ENCODE peak calls at places on chromosomes 11 and 22, in six cellular contexts. One of them, this sample, is unnamed.
A peak's percentile ranks its signal among the peaks of the same experiment; 100 is the strongest.

GRCh38 chr11:70192666-70193410 is 10.3 kb upstream of the FADD start:
- DNase-seq in IMR-90: no peak
- DNase-seq in brain microvascular endothelial cell: no peak
- DNase-seq in suprapubic skin: no peak
- DNase-seq in endothelial cell: no peak
- DNase-seq in AG04450: no peak
- DNase-seq in this sample: no peak

GRCh38 chr11:87459351-87459750 is 421.6 kb downstream of the TMEM135 start:
- DNase-seq in IMR-90: no peak
- DNase-seq in brain microvascular endothelial cell: no peak
- DNase-seq in suprapubic skin: no peak
- DNase-seq in endothelial cell: no peak
- DNase-seq in AG04450: no peak
- DNase-seq in this sample: no peak

GRCh38 chr11:48017105-48017874 is 36.9 kb downstream of the PTPRJ start:
- DNase-seq in IMR-90: no peak
- DNase-seq in brain microvascular endothelial cell: no peak
- DNase-seq in suprapubic skin: no peak
- DNase-seq in endothelial cell: no peak
- DNase-seq in AG04450: no peak
- DNase-seq in this sample: no peak

GRCh38 chr11:45453721-45454120 is 167.6 kb upstream of the SYT13 start:
- DNase-seq in IMR-90: no peak
- DNase-seq in brain microvascular endothelial cell: no peak
- DNase-seq in suprapubic skin: no peak
- DNase-seq in endothelial cell: no peak
- DNase-seq in AG04450: no peak
- DNase-seq in this sample: no peak

GRCh38 chr22:30920407-30920806 is 48.2 kb downstream of the MORC2 start:
- DNase-seq in IMR-90: peak; percentile 59
- DNase-seq in brain microvascular endothelial cell: peak; percentile 60
- DNase-seq in suprapubic skin: peak; percentile 84
- DNase-seq in endothelial cell: peak; percentile 87
- DNase-seq in AG04450: peak; percentile 26
- DNase-seq in this sample: peak; percentile 85

GRCh38 chr11:23288001-23288783 is 427.9 kb upstream of the CCDC179 start:
- DNase-seq in IMR-90: peak; percentile 94
- DNase-seq in brain microvascular endothelial cell: peak; percentile 31
- DNase-seq in suprapubic skin: no peak
- DNase-seq in endothelial cell: no peak
- DNase-seq in AG04450: peak; percentile 72
- DNase-seq in this sample: no peak

GRCh38 chr11:2587132-2587930 is 112.5 kb downstream of the KCNQ1OT1 start:
- DNase-seq in IMR-90: no peak
- DNase-seq in brain microvascular endothelial cell: no peak
- DNase-seq in suprapubic skin: peak; percentile 56
- DNase-seq in endothelial cell: peak; percentile 3
- DNase-seq in AG04450: no peak
- DNase-seq in this sample: no peak

GRCh38 chr11:133516845-133517244 is 15.5 kb downstream of the OPCML start:
- DNase-seq in IMR-90: no peak
- DNase-seq in brain microvascular endothelial cell: no peak
- DNase-seq in suprapubic skin: no peak
- DNase-seq in endothelial cell: no peak
- DNase-seq in AG04450: no peak
- DNase-seq in this sample: no peak

GRCh38 chr11:75773595-75774353 is 5.2 kb downstream of the DGAT2 start:
- DNase-seq in IMR-90: no peak
- DNase-seq in brain microvascular endothelial cell: no peak
- DNase-seq in suprapubic skin: no peak
- DNase-seq in endothelial cell: no peak
- DNase-seq in AG04450: no peak
- DNase-seq in this sample: no peak

GRCh38 chr11:110297082-110297725 is 790 bp upstream of the RDX start:
- DNase-seq in IMR-90: peak; percentile 53
- DNase-seq in brain microvascular endothelial cell: peak; percentile 13
- DNase-seq in suprapubic skin: no peak
- DNase-seq in endothelial cell: no peak
- DNase-seq in AG04450: no peak
- DNase-seq in this sample: no peak

GRCh38 chr11:57597971-57598830 is 716 bp downstream of the SERPING1 start:
- DNase-seq in IMR-90: peak; percentile 24
- DNase-seq in brain microvascular endothelial cell: no peak
- DNase-seq in suprapubic skin: peak; percentile 89
- DNase-seq in endothelial cell: peak; percentile 85
- DNase-seq in AG04450: no peak
- DNase-seq in this sample: peak; percentile 84

GRCh38 chr11:12680246-12680939 is 6.2 kb downstream of the TEAD1 start:
- DNase-seq in IMR-90: peak; percentile 91
- DNase-seq in brain microvascular endothelial cell: peak; percentile 94
- DNase-seq in suprapubic skin: peak; percentile 91
- DNase-seq in endothelial cell: peak; percentile 64
- DNase-seq in AG04450: peak; percentile 65
- DNase-seq in this sample: peak; percentile 76

GRCh38 chr22:39360242-39360641 is 10.5 kb downstream of the SYNGR1 start:
- DNase-seq in IMR-90: no peak
- DNase-seq in brain microvascular endothelial cell: no peak
- DNase-seq in suprapubic skin: no peak
- DNase-seq in endothelial cell: no peak
- DNase-seq in AG04450: no peak
- DNase-seq in this sample: no peak

GRCh38 chr22:39360674-39361413 is 11.1 kb downstream of the SYNGR1 start:
- DNase-seq in IMR-90: no peak
- DNase-seq in brain microvascular endothelial cell: no peak
- DNase-seq in suprapubic skin: no peak
- DNase-seq in endothelial cell: no peak
- DNase-seq in AG04450: no peak
- DNase-seq in this sample: no peak

GRCh38 chr22:39362932-39363331 is 13.1 kb downstream of the SYNGR1 start:
- DNase-seq in IMR-90: no peak
- DNase-seq in brain microvascular endothelial cell: no peak
- DNase-seq in suprapubic skin: no peak
- DNase-seq in endothelial cell: no peak
- DNase-seq in AG04450: no peak
- DNase-seq in this sample: no peak

GRCh38 chr22:39362271-39362670 is 12.5 kb downstream of the SYNGR1 start:
- DNase-seq in IMR-90: no peak
- DNase-seq in brain microvascular endothelial cell: no peak
- DNase-seq in suprapubic skin: no peak
- DNase-seq in endothelial cell: no peak
- DNase-seq in AG04450: no peak
- DNase-seq in this sample: no peak

DNA sequence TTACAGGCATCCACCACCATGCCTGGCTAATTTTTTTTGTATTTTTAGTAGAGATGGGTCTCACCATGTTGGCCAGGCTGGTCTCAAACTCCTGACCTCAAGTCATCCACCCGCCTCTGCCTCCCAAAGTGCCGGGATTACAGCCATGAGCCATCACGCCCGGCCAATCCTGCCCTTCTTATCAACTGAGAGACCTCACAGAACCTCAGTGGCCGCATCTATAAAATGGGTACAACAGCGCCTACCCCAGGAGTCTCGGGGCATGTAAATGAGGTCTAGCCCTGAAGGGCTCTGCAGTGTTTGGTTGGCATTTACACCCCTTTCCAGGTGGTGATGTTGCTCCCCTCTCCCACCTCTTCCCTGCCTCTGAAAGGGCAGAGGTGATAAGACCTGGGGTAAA is 11.7 kb downstream of the SYNGR1 start:
- DNase-seq in IMR-90: no peak
- DNase-seq in brain microvascular endothelial cell: no peak
- DNase-seq in suprapubic skin: no peak
- DNase-seq in endothelial cell: no peak
- DNase-seq in AG04450: no peak
- DNase-seq in this sample: no peak
- TF ChIP-seq CTCF in IMR-90: no peak
- TF ChIP-seq CTCF in brain microvascular endothelial cell: no peak
- TF ChIP-seq CTCF in suprapubic skin: no peak
- TF ChIP-seq CTCF in endothelial cell: no peak
- TF ChIP-seq CTCF in AG04450: no peak
- TF ChIP-seq CTCF in this sample: no peak

GRCh38 chr11:117950320-117950719 is 21.1 kb upstream of the TMPRSS13 start:
- DNase-seq in IMR-90: no peak
- DNase-seq in brain microvascular endothelial cell: no peak
- DNase-seq in suprapubic skin: no peak
- DNase-seq in endothelial cell: no peak
- DNase-seq in AG04450: no peak
- DNase-seq in this sample: no peak
- TF ChIP-seq CTCF in IMR-90: no peak
- TF ChIP-seq CTCF in brain microvascular endothelial cell: peak; percentile 41
- TF ChIP-seq CTCF in suprapubic skin: no peak
- TF ChIP-seq CTCF in endothelial cell: no peak
- TF ChIP-seq CTCF in AG04450: no peak
- TF ChIP-seq CTCF in this sample: peak; percentile 33

DNA sequence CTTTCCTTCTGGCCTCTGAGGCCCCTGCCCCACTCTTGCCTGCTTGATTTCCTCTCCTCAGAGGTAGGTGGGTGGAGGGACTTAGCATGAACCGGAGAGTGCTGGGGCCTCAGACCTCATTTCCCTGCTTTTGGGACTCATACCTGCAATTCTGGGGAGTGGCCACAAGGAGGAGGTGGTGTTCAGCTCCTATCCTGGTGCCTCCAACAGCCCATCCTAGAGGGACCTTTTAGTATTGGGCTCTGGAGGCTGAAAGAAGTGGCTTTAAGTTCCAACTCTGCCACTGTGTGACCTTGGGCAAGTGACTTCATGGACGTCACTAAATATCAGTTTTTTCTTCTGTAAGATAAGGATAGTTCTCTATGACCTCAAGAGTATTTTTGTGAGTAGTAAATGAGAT is 98.6 kb downstream of the KIAA1671 start:
- DNase-seq in IMR-90: no peak
- DNase-seq in brain microvascular endothelial cell: no peak
- DNase-seq in suprapubic skin: no peak
- DNase-seq in endothelial cell: no peak
- DNase-seq in AG04450: no peak
- DNase-seq in this sample: no peak
- TF ChIP-seq CTCF in IMR-90: peak; percentile 6
- TF ChIP-seq CTCF in brain microvascular endothelial cell: peak; percentile 67
- TF ChIP-seq CTCF in suprapubic skin: peak; percentile 5
- TF ChIP-seq CTCF in endothelial cell: peak; percentile 68
- TF ChIP-seq CTCF in AG04450: peak; percentile 17
- TF ChIP-seq CTCF in this sample: peak; percentile 69

GRCh38 chr11:34209809-34210208 is 104.4 kb downstream of the NAT10 start:
- DNase-seq in IMR-90: no peak
- DNase-seq in brain microvascular endothelial cell: no peak
- DNase-seq in suprapubic skin: no peak
- DNase-seq in endothelial cell: no peak
- DNase-seq in AG04450: no peak
- DNase-seq in this sample: no peak
- TF ChIP-seq CTCF in IMR-90: no peak
- TF ChIP-seq CTCF in brain microvascular endothelial cell: peak; percentile 30
- TF ChIP-seq CTCF in suprapubic skin: no peak
- TF ChIP-seq CTCF in endothelial cell: no peak
- TF ChIP-seq CTCF in AG04450: no peak
- TF ChIP-seq CTCF in this sample: no peak

DNA sequence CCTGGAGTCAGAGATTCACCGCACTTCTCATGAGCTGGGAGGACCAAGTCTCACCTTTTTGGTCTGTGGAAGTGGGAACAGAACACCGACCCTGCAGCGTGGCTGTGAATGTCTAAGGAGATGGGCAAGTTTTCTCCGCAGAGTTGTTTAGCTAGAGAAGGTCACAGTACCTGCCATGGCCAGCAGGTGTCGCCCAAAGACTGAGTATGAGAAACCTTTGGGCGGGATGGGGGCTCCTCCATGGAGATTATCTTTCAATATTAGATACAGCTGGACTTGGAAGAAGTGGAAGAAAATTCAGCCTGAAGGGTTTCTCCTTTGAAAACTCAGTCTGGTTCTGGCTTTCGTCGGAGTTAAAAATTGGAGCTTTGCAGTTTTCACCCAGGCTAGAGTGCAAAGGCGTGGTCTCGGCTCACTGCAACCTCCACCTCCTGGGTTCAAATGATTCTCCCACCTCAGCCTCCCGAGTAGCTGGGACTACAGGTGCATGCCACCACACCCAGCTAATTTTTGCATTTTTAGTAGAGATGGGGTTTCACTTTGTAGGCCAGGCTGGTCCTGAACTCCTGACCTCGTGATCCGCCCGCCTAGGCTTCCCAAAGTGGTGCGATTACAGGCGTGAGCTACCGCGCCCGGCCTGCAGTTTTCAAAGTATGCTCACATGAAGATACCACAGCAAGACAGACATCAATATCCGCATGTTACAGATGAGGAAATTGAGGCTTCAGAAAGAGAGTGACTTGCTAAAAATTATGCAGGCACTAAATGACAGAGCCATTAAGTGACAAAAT is 10.7 kb upstream of the DSCAML1 start:
- DNase-seq in IMR-90: peak; percentile 51
- DNase-seq in brain microvascular endothelial cell: peak; percentile 69
- DNase-seq in suprapubic skin: peak; percentile 87
- DNase-seq in endothelial cell: peak; percentile 73
- DNase-seq in AG04450: peak; percentile 29
- DNase-seq in this sample: no peak
- TF ChIP-seq CTCF in IMR-90: peak; percentile 87
- TF ChIP-seq CTCF in brain microvascular endothelial cell: peak; percentile 91
- TF ChIP-seq CTCF in suprapubic skin: peak; percentile 87
- TF ChIP-seq CTCF in endothelial cell: peak; percentile 94
- TF ChIP-seq CTCF in AG04450: peak; percentile 92
- TF ChIP-seq CTCF in this sample: peak; percentile 94

DNA sequence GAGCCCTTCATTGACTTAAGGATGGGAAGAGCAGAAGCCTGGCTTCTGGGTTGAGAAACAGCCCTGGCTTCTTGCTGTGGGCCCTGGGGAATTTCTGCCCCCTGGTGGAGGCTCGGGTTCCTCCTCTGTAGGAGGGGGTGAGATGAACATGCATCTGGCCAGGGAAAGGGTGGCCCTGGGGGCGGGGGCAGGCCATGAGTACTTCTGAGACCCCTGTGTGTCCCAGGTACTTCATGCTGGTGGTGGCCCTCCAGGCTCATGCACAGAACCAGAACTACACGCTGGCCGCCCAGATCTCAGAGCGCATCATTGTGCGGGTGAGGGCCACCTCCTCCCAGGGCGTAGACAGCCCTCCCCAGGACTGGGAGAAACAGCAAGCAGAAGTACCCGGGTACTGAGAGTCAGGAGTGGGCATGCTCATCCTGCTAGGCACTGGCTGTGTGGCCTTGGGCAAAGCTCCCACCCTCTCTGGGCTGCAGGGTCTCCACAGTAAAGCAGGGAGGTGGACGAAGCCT is 15.8 kb downstream of the TMEM258 start:
- DNase-seq in IMR-90: peak; percentile 68
- DNase-seq in brain microvascular endothelial cell: peak; percentile 67
- DNase-seq in suprapubic skin: no peak
- DNase-seq in endothelial cell: peak; percentile 80
- DNase-seq in AG04450: peak; percentile 45
- DNase-seq in this sample: no peak
- TF ChIP-seq CTCF in IMR-90: peak; percentile 84
- TF ChIP-seq CTCF in brain microvascular endothelial cell: peak; percentile 93
- TF ChIP-seq CTCF in suprapubic skin: peak; percentile 69
- TF ChIP-seq CTCF in endothelial cell: peak; percentile 77
- TF ChIP-seq CTCF in AG04450: peak; percentile 89
- TF ChIP-seq CTCF in this sample: peak; percentile 76

DNA sequence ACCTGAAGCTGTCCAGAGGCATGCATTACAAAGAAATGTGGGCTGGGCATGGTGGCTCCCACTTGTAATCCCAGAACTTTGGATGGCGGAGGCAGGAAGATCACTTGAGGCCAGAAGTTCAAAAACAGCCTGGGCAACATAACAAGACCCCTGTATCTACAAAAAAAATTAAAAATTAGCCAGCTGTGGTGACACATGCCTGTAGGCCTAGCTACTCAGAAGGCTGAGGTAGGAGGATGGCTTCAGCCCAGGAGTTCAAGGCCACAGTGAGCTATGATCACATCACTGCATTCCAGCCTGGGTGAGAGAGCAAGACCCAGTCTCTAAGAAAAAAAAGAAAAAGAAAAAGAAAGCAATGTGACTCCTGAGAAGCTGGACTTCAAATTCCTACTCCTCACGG is 138.5 kb upstream of the HSD17B12 start:
- DNase-seq in IMR-90: peak; percentile 9
- DNase-seq in brain microvascular endothelial cell: no peak
- DNase-seq in suprapubic skin: no peak
- DNase-seq in endothelial cell: no peak
- DNase-seq in AG04450: no peak
- DNase-seq in this sample: no peak
- TF ChIP-seq CTCF in IMR-90: no peak
- TF ChIP-seq CTCF in brain microvascular endothelial cell: no peak
- TF ChIP-seq CTCF in suprapubic skin: no peak
- TF ChIP-seq CTCF in endothelial cell: no peak
- TF ChIP-seq CTCF in AG04450: no peak
- TF ChIP-seq CTCF in this sample: no peak

This sample was measured in type B pancreatic cell.